ENCODE peak calls at places on chromosome 17, in four cellular contexts. M is HepG2, H is K562, A is GM12878. L is an unnamed sample.
A peak's percentile ranks its signal among the peaks of the same experiment; 100 is the strongest.

GRCh38 chr17:21262259-21262993 is 9.2 kb upstream of the NATD1 start:
- DNase-seq in M (no peak), H (no peak), A (no peak), L (no peak)

GRCh38 chr17:61466246-61466645 is 14.0 kb downstream of the TBX4 start:
- DNase-seq in M (no peak), H (no peak), A (no peak), L (no peak)

GRCh38 chr17:8333281-8333680 is 6.4 kb upstream of the ODF4 start:
- DNase-seq in M (no peak), H (no peak), A (no peak), L (no peak)

GRCh38 chr17:34503804-34504203 is 75.6 kb upstream of the TMEM132E start:
- DNase-seq in M (no peak), H (no peak), A (no peak), L (no peak)

GRCh38 chr17:74373838-74374606 is 6.7 kb downstream of the GPR142 start:
- DNase-seq in M (peak; percentile 95), H (no peak), A (no peak), L (no peak)

GRCh38 chr17:49971848-49972485 is 3.0 kb downstream of the DLX4 start:
- DNase-seq in M (no peak), H (peak; percentile 76), A (no peak), L (no peak)

GRCh38 chr17:8611671-8612298 is 18.7 kb downstream of the MYH10 start:
- DNase-seq in M (no peak), H (no peak), A (no peak), L (no peak)

GRCh38 chr17:77569846-77570564 is 388.5 kb upstream of the TNRC6C start:
- DNase-seq in M (no peak), H (no peak), A (no peak), L (no peak)

GRCh38 chr17:57557793-57558681 is 187.1 kb downstream of the CCDC182 start:
- DNase-seq in M (no peak), H (no peak), A (no peak), L (no peak)

GRCh38 chr17:43517161-43517560 is 29.0 kb downstream of the ETV4 start:
- DNase-seq in M (no peak), H (no peak), A (peak; percentile 61), L (no peak)

GRCh38 chr17:66399441-66399840 is 97.0 kb downstream of the PRKCA start:
- DNase-seq in M (no peak), H (no peak), A (no peak), L (no peak)

GRCh38 chr17:9079461-9080103 is 58.3 kb downstream of the NTN1 start:
- DNase-seq in M (no peak), H (no peak), A (no peak), L (no peak)

GRCh38 chr17:57406131-57406980 is 150.0 kb downstream of the MSI2 start:
- DNase-seq in M (peak; percentile 61), H (no peak), A (no peak), L (no peak)

GRCh38 chr17:79160980-79161621 is 86.5 kb downstream of the ENGASE start:
- DNase-seq in M (no peak), H (peak; percentile 28), A (no peak), L (no peak)

GRCh38 chr17:36933174-36934143 is 3.8 kb upstream of the LHX1 start:
- DNase-seq in M (no peak), H (no peak), A (no peak), L (no peak)

GRCh38 chr17:32444301-32445074 is at the start of gene PSMD11:
- DNase-seq in M (peak; percentile 92), H (peak; percentile 96), A (peak; percentile 78), L (peak; percentile 94)

DNA sequence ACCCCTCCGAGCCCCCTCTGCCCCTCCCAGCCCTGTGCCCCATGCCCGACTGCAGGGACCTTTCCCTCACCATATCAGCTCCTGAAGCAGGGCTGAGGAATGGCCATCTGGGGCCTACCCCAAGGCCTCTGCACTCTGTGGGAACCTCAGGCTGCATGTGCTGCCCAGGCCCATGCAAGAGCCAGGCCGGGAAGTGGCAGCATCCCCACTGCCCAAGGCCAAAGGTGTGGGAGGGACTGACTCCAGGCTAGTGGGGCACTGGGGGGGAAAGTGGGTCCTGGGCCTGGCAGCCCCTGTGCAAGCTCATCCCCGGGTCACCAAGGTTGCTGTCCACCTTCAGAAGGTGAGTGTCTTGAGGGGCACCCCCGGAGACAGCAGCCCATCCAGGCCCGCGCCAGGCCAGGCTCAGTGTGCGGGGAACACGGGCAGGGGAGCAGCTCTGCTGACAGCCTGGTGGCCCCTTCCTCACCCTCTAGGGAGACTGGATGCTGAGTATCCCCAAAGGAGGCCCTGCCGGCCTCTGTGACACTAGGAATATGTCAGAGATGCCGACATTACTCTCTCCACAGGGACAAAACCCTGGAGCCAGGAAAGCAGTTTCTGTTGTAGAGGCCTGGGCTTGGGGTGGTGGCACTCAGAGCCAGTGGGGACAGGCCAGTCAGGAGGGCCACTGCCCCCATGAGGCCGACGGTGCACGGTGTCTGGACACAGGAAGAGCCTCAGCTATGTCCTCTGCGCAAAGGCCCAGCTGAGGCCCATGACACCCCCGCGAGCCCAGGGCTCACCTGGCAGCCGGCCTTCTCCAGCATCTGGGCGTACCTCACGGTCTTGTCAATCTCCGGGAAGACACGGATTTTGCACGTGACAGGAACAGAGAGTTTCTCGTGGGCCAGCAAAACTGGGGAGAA is 3.3 kb downstream of the DUS1L start:
- DNase-seq in M (no peak), H (no peak), A (no peak), L (no peak)
- TF ChIP-seq EP300 in M (no peak), H (no peak), A (no peak), L (no peak)

GRCh38 chr17:14808425-14808824 is 456.7 kb downstream of the PMP22 start:
- DNase-seq in M (no peak), H (no peak), A (no peak), L (no peak)

GRCh38 chr17:14797801-14798200 is 467.3 kb downstream of the PMP22 start:
- DNase-seq in M (no peak), H (no peak), A (no peak), L (no peak)

GRCh38 chr17:14805348-14805747 is 459.8 kb downstream of the PMP22 start:
- DNase-seq in M (peak; percentile 6), H (no peak), A (no peak), L (no peak)

DNA sequence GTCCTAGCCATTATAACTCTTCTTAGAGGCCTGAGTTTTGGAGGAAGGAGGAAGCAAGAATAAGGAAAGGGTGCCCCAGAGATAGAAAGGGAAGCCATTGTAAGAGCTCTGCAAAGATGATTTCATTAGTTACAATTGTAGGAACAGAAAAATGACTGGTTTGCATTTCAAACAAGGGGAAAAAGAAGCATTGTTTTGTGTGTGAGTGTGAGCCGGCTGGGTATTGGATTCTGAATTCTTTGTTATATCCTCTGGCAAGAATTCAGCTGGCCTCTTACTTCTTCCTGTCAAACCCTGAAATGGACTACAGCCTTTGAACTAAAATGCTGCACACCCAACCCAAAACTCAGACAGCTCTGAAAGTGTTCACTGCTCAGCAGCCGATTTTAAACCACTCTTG is 461.3 kb downstream of the PMP22 start:
- DNase-seq in M (no peak), H (no peak), A (no peak), L (no peak)
- TF ChIP-seq ATF2 in M (no peak), H (no peak), A (no peak), L (no peak)

GRCh38 chr17:45092932-45093430 is 31.9 kb downstream of the NMT1 start:
- DNase-seq in M (peak; percentile 82), H (no peak), A (no peak), L (no peak)
- TF ChIP-seq EP300 in M (no peak), H (no peak), A (no peak), L (no peak)

GRCh38 chr17:2459917-2460271 is 51.8 kb downstream of the METTL16 start:
- DNase-seq in M (no peak), H (no peak), A (no peak), L (no peak)
- TF ChIP-seq ATF2 in M (no peak), H (no peak), A (no peak), L (no peak)

GRCh38 chr17:40536731-40537171 is 28.5 kb downstream of the CCR7 start:
- DNase-seq in M (no peak), H (no peak), A (no peak), L (no peak)
- TF ChIP-seq EP300 in M (no peak), H (no peak), A (no peak), L (no peak)

DNA sequence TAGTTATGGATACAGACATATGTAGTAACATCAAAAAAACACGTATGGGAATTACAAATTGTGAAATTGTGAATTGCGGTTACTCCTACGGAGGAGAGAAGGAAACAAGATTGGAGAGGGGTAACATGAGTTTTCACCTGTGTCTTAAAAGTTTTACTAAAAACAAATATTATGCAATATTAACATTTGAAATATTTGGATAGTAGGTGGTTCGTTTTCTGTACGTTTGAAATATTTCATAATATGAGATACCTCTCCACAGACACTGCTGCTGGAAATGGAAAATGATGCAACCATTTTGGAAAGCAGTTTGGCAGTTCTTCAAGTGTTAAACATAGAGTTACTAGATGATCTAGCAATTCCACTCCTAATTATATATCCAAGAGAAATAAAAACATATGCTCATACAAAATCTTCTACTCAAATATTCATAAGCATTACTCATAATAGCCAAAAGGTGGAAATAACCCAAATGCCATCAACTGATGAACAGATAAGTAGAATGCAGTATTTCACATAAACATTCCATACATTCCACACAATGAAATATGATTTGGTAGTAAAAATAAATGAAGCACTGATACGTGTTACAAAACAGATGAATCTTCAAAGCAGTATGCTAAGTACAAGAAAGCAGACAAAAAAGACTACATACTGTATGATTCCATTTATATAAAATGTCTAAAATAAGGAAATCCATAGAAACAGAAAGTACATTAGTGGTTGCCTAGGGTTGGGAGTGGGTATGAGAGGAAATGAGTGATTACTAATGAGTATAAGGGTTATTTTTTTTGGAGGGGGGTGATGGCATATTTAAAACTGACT is 40.8 kb upstream of the ABCA10 start:
- DNase-seq in M (peak; percentile 34), H (no peak), A (no peak), L (no peak)
- TF ChIP-seq ATF2 in M (no peak), H (no peak), A (no peak), L (no peak)

DNA sequence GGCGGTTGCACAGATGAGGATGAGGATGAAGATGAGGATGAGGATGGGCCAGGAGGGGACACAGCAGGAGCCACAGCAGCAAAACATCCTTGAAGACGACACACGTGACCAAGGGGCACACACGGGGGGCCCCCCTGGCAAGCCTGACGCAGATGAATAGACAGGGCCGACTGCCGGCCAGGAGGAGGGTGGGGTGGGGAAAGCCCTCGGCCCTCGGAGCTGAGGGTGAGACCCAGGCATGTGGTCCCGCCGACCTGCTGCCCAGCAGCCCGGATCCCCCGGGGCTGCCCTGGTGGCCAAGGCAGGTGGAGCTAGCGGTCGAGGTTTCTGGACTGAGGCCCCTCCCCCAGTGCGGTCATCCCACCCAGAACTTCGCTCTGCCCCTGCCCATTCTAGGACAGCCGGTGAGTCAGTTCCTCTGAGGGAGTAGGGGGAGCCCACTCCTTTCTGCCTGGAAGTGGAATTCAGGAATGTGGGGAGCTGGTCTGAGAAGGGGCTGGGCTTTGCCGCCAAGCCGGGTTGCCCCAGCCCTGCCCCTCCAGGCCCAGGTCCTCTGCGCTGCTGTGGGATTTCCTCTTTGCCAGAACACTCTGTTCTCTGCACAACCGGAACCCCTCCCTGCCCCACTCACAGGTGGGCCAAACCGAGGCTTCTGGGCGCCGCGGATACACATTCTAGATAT is 9.9 kb downstream of the CYGB start:
- DNase-seq in M (peak; percentile 80), H (peak; percentile 33), A (no peak), L (no peak)
- TF ChIP-seq EP300 in M (no peak), H (no peak), A (no peak), L (no peak)

DNA sequence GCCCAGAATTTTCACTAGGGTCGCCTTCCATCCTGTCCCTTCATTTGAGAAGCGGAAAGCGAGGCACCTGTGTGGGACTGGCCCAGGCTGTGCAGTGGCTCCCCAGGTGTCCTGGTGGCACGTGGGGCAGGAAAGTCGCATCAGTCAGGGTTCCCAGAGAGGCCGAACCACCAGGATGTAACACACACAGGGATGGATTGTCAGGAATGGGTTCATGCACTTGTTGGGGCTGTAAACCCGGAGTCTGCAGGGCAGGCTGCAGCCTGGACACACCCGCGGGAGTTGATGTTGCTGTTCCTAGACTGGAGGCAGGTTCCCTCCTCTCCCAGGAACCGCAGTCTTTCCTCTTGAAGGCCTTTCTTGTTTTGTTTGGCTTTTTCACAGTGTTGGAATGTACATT is 30.7 kb upstream of the RPTOR start:
- DNase-seq in M (no peak), H (no peak), A (no peak), L (no peak)
- TF ChIP-seq ATF2 in M (no peak), H (no peak), A (no peak), L (no peak)

L was measured in H1.